ENCODE peak calls at places on chromosomes 11 and 22, in six cellular contexts. L is NCI-H1092 treated with DMSO at 0.1 percent for 48 hours; D is T-helper 9 cell; Q is stimulated activated CD4-positive, alpha-beta T cell treated with anti-CD3 and anti-CD28 coated beads, Interleukin-4, amount 100 ng/mL, for 4 hours; Y is lung; C is AG09319. F is an unnamed sample.

GRCh38 chr11:111540114-111540920 is at the start of gene LAYN:
- DNase-seq in L (peak; percentile 36), D (no peak), Q (peak; percentile 33), Y (no peak), C (no peak), F (no peak)

GRCh38 chr11:76307978-76308747 is 72.8 kb downstream of the THAP12 start:
- DNase-seq in L (no peak), D (no peak), Q (no peak), Y (no peak), C (no peak), F (no peak)

GRCh38 chr11:62438641-62439040 is 19.8 kb downstream of the SCGB1A1 start:
- DNase-seq in L (no peak), D (no peak), Q (no peak), Y (no peak), C (no peak), F (no peak)

GRCh38 chr11:121566279-121567168 is 113.8 kb upstream of the SORL1-AS1 start:
- DNase-seq in L (no peak), D (no peak), Q (no peak), Y (no peak), C (no peak), F (no peak)

GRCh38 chr11:353315-353857 is 15.9 kb upstream of the B4GALNT4 start:
- DNase-seq in L (no peak), D (no peak), Q (no peak), Y (peak; percentile 56), C (peak; percentile 91), F (no peak)

GRCh38 chr22:27670701-27671412 is 130.7 kb downstream of the MN1 start:
- DNase-seq in L (no peak), D (no peak), Q (no peak), Y (no peak), C (no peak), F (no peak)

GRCh38 chr11:63966444-63966843 is 8.0 kb upstream of the COX8A start:
- DNase-seq in L (no peak), D (no peak), Q (no peak), Y (no peak), C (no peak), F (no peak)

GRCh38 chr11:118618991-118619375 is 11.6 kb downstream of the PHLDB1 start:
- DNase-seq in L (no peak), D (no peak), Q (no peak), Y (no peak), C (no peak), F (no peak)

F was measured in HS-5.